ENCODE peak calls at places on chromosomes 13 and 19, in eight cellular contexts. K is PC-9, W is GM23248, B is PC-3, F is HCT116, I is OCI-LY7, R is GM23338, C is Karpas-422. O is an unnamed sample. For H3K9me2 and H3K4me1, the result is how much of the 10 kb centered on the place peaks cover.

GRCh38 chr13:74187564-74187963 is 53.4 kb upstream of the KLF12 start:
- DNase-seq in K (peak), W (no peak), B (peak), F (no peak), I (no peak), R (no peak), C (no peak), O (no peak)

GRCh38 chr19:33299061-33299665 is 3.2 kb downstream of the CEBPA start:
- DNase-seq in K (no peak), W (no peak), B (no peak), F (no peak), I (no peak), R (no peak), C (no peak), O (no peak)

GRCh38 chr13:77732287-77732686 is 34.8 kb downstream of the SLAIN1 start:
- DNase-seq in K (no peak), W (no peak), B (no peak), F (no peak), I (no peak), R (no peak), C (no peak), O (no peak)

GRCh38 chr19:40523322-40524047 is 53.2 kb upstream of the SHKBP1 start:
- DNase-seq in K (peak), W (peak), B (peak), F (peak), I (peak), R (peak), C (peak), O (peak)

GRCh38 chr13:40975441-40975840 is 43.7 kb downstream of the ELF1 start:
- DNase-seq in K (no peak), W (no peak), B (peak), F (no peak), I (no peak), R (no peak), C (no peak), O (no peak)

GRCh38 chr13:42970824-42971669 is 21.0 kb downstream of the EPSTI1 start:
- DNase-seq in K (no peak), W (peak), B (peak), F (peak), I (peak), R (peak), C (peak), O (peak)

GRCh38 chr13:30156270-30156669 is 151.1 kb downstream of the KATNAL1 start:
- DNase-seq in K (no peak), W (no peak), B (peak), F (no peak), I (no peak), R (no peak), C (no peak), O (no peak)

GRCh38 chr13:111855016-111855590 is 211.8 kb upstream of the SOX1 start:
- DNase-seq in K (no peak), W (no peak), B (no peak), F (no peak), I (no peak), R (no peak), C (no peak), O (no peak)

GRCh38 chr13:113400621-113401451 is 36.9 kb upstream of the GRTP1 start:
- DNase-seq in K (no peak), W (no peak), B (no peak), F (no peak), I (peak), R (no peak), C (no peak), O (no peak)

GRCh38 chr13:100300708-100301107 is 211.8 kb downstream of the PCCA start:
- DNase-seq in K (no peak), W (no peak), B (no peak), F (no peak), I (no peak), R (no peak), C (no peak), O (no peak)

GRCh38 chr13:53648673-53649072 is 620.1 kb downstream of the OLFM4 start:
- DNase-seq in K (no peak), W (no peak), B (no peak), F (no peak), I (no peak), R (no peak), C (no peak), O (no peak)

GRCh38 chr19:30423481-30423880 is 51.3 kb downstream of the ZNF536 start:
- DNase-seq in K (no peak), W (no peak), B (no peak), F (no peak), I (no peak), R (no peak), C (no peak), O (no peak)

GRCh38 chr13:100887729-100888151 is 213.1 kb upstream of the TMTC4 start:
- DNase-seq in K (no peak), W (peak), B (peak), F (no peak), I (no peak), R (no peak), C (no peak), O (peak)

GRCh38 chr13:59877933-59878332 is 285.8 kb downstream of the DIAPH3 start:
- DNase-seq in K (no peak), W (peak), B (peak), F (no peak), I (no peak), R (no peak), C (no peak), O (no peak)

GRCh38 chr19:34337747-34338146 is 27.2 kb upstream of the GPI start:
- DNase-seq in K (no peak), W (no peak), B (no peak), F (no peak), I (no peak), R (no peak), C (no peak), O (no peak)

GRCh38 chr13:112783946-112784500 is 94.2 kb downstream of the ATP11A start:
- DNase-seq in K (no peak), W (no peak), B (no peak), F (no peak), I (no peak), R (no peak), C (no peak), O (no peak)

GRCh38 chr13:75423383-75423782 is 58.6 kb downstream of the TBC1D4 start:
- DNase-seq in K (no peak), W (no peak), B (no peak), F (no peak), I (no peak), R (no peak), C (no peak), O (no peak)

GRCh38 chr13:46211116-46211515 is 612 bp upstream of the LRRC63 start:
- DNase-seq in K (no peak), W (no peak), B (peak), F (no peak), I (no peak), R (peak), C (peak), O (peak)

GRCh38 chr19:36747750-36748149 is 24.9 kb downstream of the ZNF850 start:
- DNase-seq in K (no peak), W (no peak), B (no peak), F (no peak), I (no peak), R (no peak), C (no peak), O (no peak)

GRCh38 chr13:30097695-30098094 is 209.7 kb downstream of the KATNAL1 start:
- DNase-seq in K (no peak), W (no peak), B (no peak), F (no peak), I (no peak), R (no peak), C (no peak), O (no peak)

DNA sequence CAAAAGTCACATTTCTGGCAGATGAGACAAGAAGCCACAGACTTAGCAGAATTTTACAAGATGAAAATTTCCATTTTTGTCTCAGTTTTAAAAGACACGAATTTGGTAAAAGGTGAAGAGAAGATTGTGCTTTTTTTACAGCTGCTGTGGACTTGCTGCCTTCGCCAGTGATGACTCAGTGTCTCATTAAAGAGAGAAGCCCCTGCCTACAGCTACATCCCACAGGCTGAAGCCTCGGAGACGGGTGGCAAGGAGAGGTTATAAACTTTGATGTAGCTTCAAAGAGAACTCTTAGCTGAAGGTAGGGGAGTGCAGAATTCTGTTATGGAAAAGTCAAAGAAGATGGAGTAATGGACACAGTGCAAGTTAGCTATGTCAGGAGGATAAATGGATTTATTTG is 683.4 kb upstream of the ARGLU1 start:
- DNase-seq in K (no peak), W (no peak), B (no peak), F (no peak), I (no peak), R (no peak), C (no peak), O (no peak)
- H3K9me2 ChIP-seq in K (under half), W (under half), B (under half), F (under half), I (under half), R (under half), C (under half), O (under half)

GRCh38 chr19:51370230-51370629 is 1.4 kb upstream of the CLDND2 start:
- DNase-seq in K (no peak), W (no peak), B (no peak), F (no peak), I (no peak), R (no peak), C (peak), O (no peak)
- H3K4me1 ChIP-seq in K (under half), W (under half), B (under half), F (under half), I (under half), R (under half), C (under half), O (under half)

DNA sequence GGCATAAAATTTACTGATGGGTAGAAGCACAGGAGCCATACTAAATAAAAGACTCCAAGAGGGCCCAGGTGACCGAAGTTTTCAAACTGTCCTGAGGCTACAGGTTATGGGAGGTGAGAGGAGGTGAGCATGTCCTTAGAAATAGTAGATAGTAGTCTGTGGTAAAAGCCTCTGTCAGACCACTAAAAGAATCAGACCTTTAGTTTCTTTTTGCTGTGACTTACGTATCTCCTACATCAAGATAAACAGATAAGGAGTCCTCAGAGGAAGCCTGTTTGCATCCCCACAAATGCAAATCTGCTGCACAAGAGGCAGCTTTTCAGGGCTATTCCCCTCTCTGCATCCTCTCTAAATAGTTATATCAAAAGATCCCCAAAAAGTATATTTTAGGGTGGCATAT is 711.6 kb upstream of the SLITRK6 start:
- DNase-seq in K (no peak), W (no peak), B (no peak), F (no peak), I (no peak), R (no peak), C (no peak), O (no peak)
- H3K9me2 ChIP-seq in K (under half), W (under half), B (under half), F (under half), I (under half), R (under half), C (under half), O (under half)

GRCh38 chr19:54460230-54461005 is 3.2 kb downstream of the LENG9 start:
- DNase-seq in K (no peak), W (no peak), B (no peak), F (no peak), I (no peak), R (no peak), C (no peak), O (no peak)

GRCh38 chr19:54462072-54462712 is 1.4 kb downstream of the LENG9 start:
- DNase-seq in K (peak), W (peak), B (no peak), F (no peak), I (no peak), R (no peak), C (no peak), O (no peak)

GRCh38 chr19:54459282-54460229 is 4.0 kb downstream of the LENG9 start:
- DNase-seq in K (no peak), W (peak), B (no peak), F (no peak), I (no peak), R (no peak), C (no peak), O (no peak)

GRCh38 chr19:54462713-54463530 is 656 bp downstream of the LENG9 start:
- DNase-seq in K (peak), W (peak), B (peak), F (no peak), I (peak), R (peak), C (peak), O (peak)

GRCh38 chr19:54461201-54462071 is 2.1 kb downstream of the LENG9 start:
- DNase-seq in K (no peak), W (no peak), B (no peak), F (no peak), I (no peak), R (no peak), C (no peak), O (no peak)
- H3K4me1 ChIP-seq in K (under half), W (under half), B (under half), F (under half), I (under half), R (under half), C (under half), O (under half)

GRCh38 chr19:38266981-38267597 is 2.7 kb downstream of the SPINT2 start:
- DNase-seq in K (peak), W (peak), B (peak), F (peak), I (no peak), R (no peak), C (no peak), O (peak)

GRCh38 chr19:38265213-38265861 is 964 bp downstream of the SPINT2 start:
- DNase-seq in K (peak), W (no peak), B (peak), F (no peak), I (peak), R (peak), C (no peak), O (peak)

GRCh38 chr19:38268539-38268938 is 4.2 kb downstream of the SPINT2 start:
- DNase-seq in K (no peak), W (no peak), B (no peak), F (no peak), I (no peak), R (no peak), C (no peak), O (peak)

GRCh38 chr19:38266070-38266469 is 1.7 kb downstream of the SPINT2 start:
- DNase-seq in K (peak), W (no peak), B (peak), F (no peak), I (no peak), R (no peak), C (no peak), O (no peak)

GRCh38 chr19:38267780-38268430 is 3.5 kb downstream of the SPINT2 start:
- DNase-seq in K (peak), W (no peak), B (peak), F (no peak), I (no peak), R (peak), C (no peak), O (no peak)
- H3K9me2 ChIP-seq in K (under half), W (under half), B (under half), F (under half), I (under half), R (under half), C (under half), O (under half)

GRCh38 chr19:46350758-46351159 is 3.9 kb downstream of the PPP5C start:
- DNase-seq in K (no peak), W (no peak), B (no peak), F (no peak), I (peak), R (no peak), C (no peak), O (no peak)
- H3K4me1 ChIP-seq in K (under half), W (under half), B (under half), F (under half), I (half or more), R (under half), C (under half), O (under half)

DNA sequence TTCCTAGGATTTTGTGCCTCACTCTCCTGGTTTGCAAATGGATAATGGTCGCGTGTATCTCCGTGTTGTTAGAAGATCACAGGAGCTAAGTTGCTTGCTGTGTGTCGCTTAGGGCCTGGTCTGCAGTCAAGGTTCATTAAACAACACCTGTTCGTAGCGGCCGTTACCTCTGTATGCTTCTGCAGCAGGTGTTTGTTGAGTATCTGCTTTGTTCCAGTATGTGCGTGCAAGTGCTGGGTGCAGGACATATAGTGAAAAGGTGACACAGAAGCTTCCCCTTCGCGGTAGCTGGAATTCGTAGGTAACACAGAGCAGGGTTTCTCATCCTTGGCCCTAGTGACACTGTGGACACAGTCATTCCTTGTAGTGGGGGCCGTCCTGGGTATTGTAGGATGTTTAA is 5.4 kb downstream of the MED25 start:
- DNase-seq in K (no peak), W (no peak), B (no peak), F (no peak), I (peak), R (no peak), C (no peak), O (no peak)
- H3K9me2 ChIP-seq in K (under half), W (under half), B (under half), F (under half), I (under half), R (under half), C (under half), O (under half)

GRCh38 chr13:110311721-110312668 is 4.9 kb downstream of the COL4A2 start:
- DNase-seq in K (no peak), W (no peak), B (no peak), F (no peak), I (no peak), R (no peak), C (no peak), O (no peak)

GRCh38 chr13:110317093-110317492 is 10.0 kb downstream of the COL4A2 start:
- DNase-seq in K (no peak), W (no peak), B (no peak), F (no peak), I (no peak), R (no peak), C (no peak), O (no peak)

GRCh38 chr13:110312669-110313031 is 5.6 kb downstream of the COL4A2 start:
- DNase-seq in K (peak), W (peak), B (peak), F (no peak), I (no peak), R (no peak), C (no peak), O (peak)

GRCh38 chr13:110316196-110316595 is 9.1 kb downstream of the COL4A2 start:
- DNase-seq in K (no peak), W (no peak), B (no peak), F (no peak), I (no peak), R (no peak), C (no peak), O (no peak)

DNA sequence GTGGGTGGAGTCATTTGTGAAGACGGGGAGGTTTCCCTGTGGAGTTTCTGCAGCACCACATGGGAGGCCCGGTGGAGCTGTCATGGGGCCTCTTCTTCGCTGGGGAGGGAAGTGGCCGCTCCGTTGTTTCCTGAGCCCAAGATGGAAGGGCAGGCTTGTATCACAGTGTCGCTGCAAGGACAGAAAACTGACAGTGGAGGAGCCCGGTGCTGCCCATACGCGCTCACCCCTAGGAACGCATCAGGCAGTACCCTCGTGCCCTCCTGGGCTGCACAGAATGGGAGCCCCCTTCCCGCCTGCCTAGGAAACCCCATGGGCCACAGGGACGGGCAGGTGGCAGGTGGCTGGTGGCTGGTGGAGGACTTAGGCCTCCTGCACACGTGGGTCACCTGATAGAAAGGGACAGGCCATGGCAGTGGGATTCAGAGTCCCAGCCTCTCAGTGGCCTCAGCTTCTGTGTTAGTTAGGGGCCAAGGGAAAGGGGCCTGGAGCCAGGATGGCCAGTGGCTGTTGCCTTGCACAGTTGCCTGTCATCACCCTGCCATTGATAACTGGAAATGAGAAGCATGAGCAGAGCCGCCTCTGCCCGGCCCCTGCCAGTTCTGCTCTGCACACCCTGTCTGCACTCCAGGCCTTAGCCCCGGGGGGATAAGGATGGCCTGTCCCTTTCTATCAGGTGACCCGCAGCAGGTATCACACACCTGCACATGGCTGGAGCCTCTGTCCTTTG is 7.6 kb downstream of the COL4A2 start:
- DNase-seq in K (no peak), W (no peak), B (no peak), F (no peak), I (no peak), R (no peak), C (no peak), O (no peak)
- H3K4me1 ChIP-seq in K (under half), W (under half), B (under half), F (under half), I (under half), R (under half), C (under half), O (under half)

GRCh38 chr13:110554946-110555345 is 6.6 kb downstream of the RAB20 start:
- DNase-seq in K (no peak), W (no peak), B (no peak), F (no peak), I (no peak), R (no peak), C (no peak), O (no peak)

GRCh38 chr13:110555601-110556223 is 5.8 kb downstream of the RAB20 start:
- DNase-seq in K (peak), W (no peak), B (peak), F (no peak), I (peak), R (no peak), C (no peak), O (peak)

GRCh38 chr13:110556224-110556606 is 5.3 kb downstream of the RAB20 start:
- DNase-seq in K (peak), W (no peak), B (peak), F (no peak), I (no peak), R (no peak), C (no peak), O (no peak)

GRCh38 chr13:110557610-110558305 is 3.8 kb downstream of the RAB20 start:
- DNase-seq in K (no peak), W (no peak), B (no peak), F (no peak), I (no peak), R (no peak), C (no peak), O (no peak)

GRCh38 chr13:110557082-110557481 is 4.4 kb downstream of the RAB20 start:
- DNase-seq in K (no peak), W (no peak), B (no peak), F (no peak), I (no peak), R (no peak), C (no peak), O (no peak)
- H3K9me2 ChIP-seq in K (under half), W (under half), B (under half), F (under half), I (under half), R (under half), C (under half), O (under half)